ENCODE peak calls at places on chromosomes 16 and 17, in seven cellular contexts. I, U, K, Y, F, W and G are unnamed samples.

GRCh38 chr17:57649191-57649590 is 95.9 kb downstream of the CCDC182 start:
- DNase-seq in I (no peak), U (no peak), K (no peak), Y (no peak), F (no peak), W (no peak), G (no peak)

GRCh38 chr16:89945654-89946053 is 2.9 kb upstream of the DEF8 start:
- DNase-seq in I (no peak), U (no peak), K (no peak), Y (no peak), F (no peak), W (no peak), G (no peak)

GRCh38 chr16:12646490-12647274 is 157.0 kb downstream of the CPPED1 start:
- DNase-seq in I (no peak), U (no peak), K (no peak), Y (no peak), F (peak; percentile 24), W (no peak), G (no peak)

GRCh38 chr16:55943257-55943656 is 68.1 kb upstream of the CES5A start:
- DNase-seq in I (no peak), U (no peak), K (no peak), Y (no peak), F (peak; percentile 5), W (no peak), G (no peak)

GRCh38 chr17:77611791-77612466 is 346.6 kb upstream of the TNRC6C start:
- DNase-seq in I (peak; percentile 29), U (no peak), K (no peak), Y (no peak), F (no peak), W (no peak), G (no peak)

GRCh38 chr16:87406495-87407088 is 14.5 kb downstream of the MAP1LC3B start:
- DNase-seq in I (no peak), U (no peak), K (no peak), Y (no peak), F (no peak), W (no peak), G (no peak)

GRCh38 chr16:79466111-79466510 is 134.4 kb downstream of the MAF start:
- DNase-seq in I (no peak), U (no peak), K (no peak), Y (no peak), F (no peak), W (peak; percentile 49), G (no peak)

GRCh38 chr16:22296225-22297113 is 740 bp upstream of the POLR3E start:
- DNase-seq in I (no peak), U (no peak), K (no peak), Y (no peak), F (no peak), W (no peak), G (peak; percentile 24)

GRCh38 chr17:81516439-81516838 is 3.8 kb upstream of the ACTG1 start:
- DNase-seq in I (peak; percentile 58), U (no peak), K (no peak), Y (no peak), F (no peak), W (no peak), G (no peak)

GRCh38 chr17:7717756-7718350 is 309 bp downstream of the DNAH2 start:
- DNase-seq in I (no peak), U (no peak), K (no peak), Y (no peak), F (no peak), W (no peak), G (no peak)

GRCh38 chr16:85025781-85026653 is 1.6 kb upstream of the KIAA0513 start:
- DNase-seq in I (no peak), U (no peak), K (no peak), Y (no peak), F (no peak), W (no peak), G (no peak)

GRCh38 chr17:5714993-5715392 is 130.7 kb upstream of the NLRP1 start:
- DNase-seq in I (no peak), U (no peak), K (no peak), Y (no peak), F (no peak), W (no peak), G (no peak)

GRCh38 chr16:63998-64913 is 8.2 kb downstream of the RHBDF1 start:
- DNase-seq in I (no peak), U (no peak), K (no peak), Y (no peak), F (no peak), W (no peak), G (no peak)

GRCh38 chr17:29495011-29495410 is 71.8 kb downstream of the ABHD15 start:
- DNase-seq in I (no peak), U (no peak), K (peak; percentile 72), Y (no peak), F (peak; percentile 38), W (peak; percentile 44), G (peak; percentile 31)

GRCh38 chr17:69516225-69516624 is 101.7 kb downstream of the MAP2K6 start:
- DNase-seq in I (no peak), U (no peak), K (no peak), Y (no peak), F (no peak), W (no peak), G (no peak)

GRCh38 chr17:73231363-73231762 is 30.3 kb downstream of the CPSF4L start:
- DNase-seq in I (no peak), U (peak; percentile 45), K (peak; percentile 25), Y (peak; percentile 10), F (no peak), W (peak; percentile 27), G (peak; percentile 22)

GRCh38 chr16:1771072-1771863 is at the start of gene NME3:
- DNase-seq in I (no peak), U (peak; percentile 82), K (peak; percentile 56), Y (no peak), F (peak; percentile 52), W (peak; percentile 38), G (peak; percentile 69)

GRCh38 chr17:73423159-73423715 is 111.4 kb upstream of the CDC42EP4 start:
- DNase-seq in I (no peak), U (no peak), K (no peak), Y (no peak), F (no peak), W (no peak), G (no peak)

GRCh38 chr16:10519929-10520868 is 60.2 kb downstream of the EMP2 start:
- DNase-seq in I (no peak), U (no peak), K (no peak), Y (no peak), F (no peak), W (no peak), G (no peak)

GRCh38 chr17:57524790-57525543 is 220.1 kb downstream of the CCDC182 start:
- DNase-seq in I (no peak), U (no peak), K (no peak), Y (no peak), F (no peak), W (no peak), G (no peak)

GRCh38 chr16:70709457-70709856 is 23.6 kb upstream of the MTSS2 start:
- DNase-seq in I (no peak), U (no peak), K (no peak), Y (no peak), F (no peak), W (no peak), G (no peak)

GRCh38 chr16:74321356-74321755 is 24.7 kb downstream of the PSMD7 start:
- DNase-seq in I (no peak), U (no peak), K (no peak), Y (no peak), F (no peak), W (no peak), G (no peak)

GRCh38 chr16:2963074-2963610 is 933 bp upstream of the KREMEN2 start:
- DNase-seq in I (peak; percentile 63), U (peak; percentile 39), K (no peak), Y (no peak), F (no peak), W (no peak), G (no peak)

GRCh38 chr16:66554021-66554420 is 1.6 kb downstream of the CKLF start:
- DNase-seq in I (no peak), U (no peak), K (no peak), Y (no peak), F (no peak), W (no peak), G (no peak)

GRCh38 chr17:48814504-48814903 is 2.5 kb downstream of the TTLL6 start:
- DNase-seq in I (no peak), U (peak; percentile 63), K (peak; percentile 37), Y (no peak), F (peak; percentile 55), W (no peak), G (peak; percentile 31)

GRCh38 chr16:27724491-27724878 is 174.5 kb downstream of the KATNIP start:
- DNase-seq in I (no peak), U (no peak), K (no peak), Y (no peak), F (no peak), W (no peak), G (no peak)

GRCh38 chr17:77542551-77543490 is 402.1 kb downstream of the SEC14L1 start:
- DNase-seq in I (peak; percentile 78), U (peak; percentile 91), K (peak; percentile 78), Y (peak; percentile 60), F (peak; percentile 81), W (peak; percentile 60), G (peak; percentile 80)

GRCh38 chr17:35750526-35751395 is 2.3 kb downstream of the GAS2L2 start:
- DNase-seq in I (no peak), U (no peak), K (no peak), Y (no peak), F (no peak), W (peak; percentile 51), G (no peak)

GRCh38 chr16:8887952-8888560 is 5.9 kb downstream of the LITAFD start:
- DNase-seq in I (no peak), U (peak; percentile 45), K (peak; percentile 78), Y (peak; percentile 81), F (peak; percentile 83), W (no peak), G (peak; percentile 42)

GRCh38 chr16:57863434-57864160 is 61.3 kb upstream of the KIFC3 start:
- DNase-seq in I (no peak), U (peak; percentile 81), K (peak; percentile 79), Y (peak; percentile 73), F (peak; percentile 79), W (peak; percentile 45), G (peak; percentile 83)

GRCh38 chr17:56678249-56679144 is 85.0 kb downstream of the NOG start:
- DNase-seq in I (no peak), U (peak; percentile 41), K (no peak), Y (no peak), F (no peak), W (no peak), G (no peak)

GRCh38 chr16:31480851-31481250 is 2.1 kb upstream of the SLC5A2 start:
- DNase-seq in I (no peak), U (no peak), K (no peak), Y (no peak), F (no peak), W (no peak), G (no peak)

GRCh38 chr17:20916383-20916782 is 126.4 kb downstream of the USP22 start:
- DNase-seq in I (no peak), U (no peak), K (no peak), Y (no peak), F (no peak), W (peak; percentile 72), G (no peak)

GRCh38 chr16:23691483-23692189 is 12.9 kb downstream of the PLK1 start:
- DNase-seq in I (no peak), U (no peak), K (no peak), Y (no peak), F (peak; percentile 23), W (no peak), G (peak; percentile 17)